ENCODE peak calls at places on chromosomes 13 and 19, in four cellular contexts. T is upper lobe of right lung; X is CD8-positive, alpha-beta T cell; K is IMR-90. Y is an unnamed sample.

GRCh38 chr13:26785845-26786630 is 25.5 kb upstream of the GPR12 start:
- DNase-seq in T (no peak), X (peak; percentile 34), K (no peak), Y (no peak)

GRCh38 chr13:110676511-110677204 is 29.3 kb downstream of the CARS2 start:
- DNase-seq in T (no peak), X (no peak), K (no peak), Y (no peak)

GRCh38 chr13:69948016-69948415 is 159.6 kb upstream of the ATXN8OS start:
- DNase-seq in T (no peak), X (no peak), K (no peak), Y (no peak)

GRCh38 chr19:29665215-29665825 is at the start of gene PLEKHF1:
- DNase-seq in T (peak; percentile 94), X (peak; percentile 81), K (peak; percentile 59), Y (no peak)

GRCh38 chr13:21638319-21639282 is 32.3 kb upstream of the FGF9 start:
- DNase-seq in T (no peak), X (no peak), K (peak; percentile 4), Y (peak; percentile 74)

GRCh38 chr13:76828316-76828741 is 57.9 kb downstream of the KCTD12 start:
- DNase-seq in T (no peak), X (no peak), K (peak; percentile 17), Y (peak; percentile 68)

GRCh38 chr19:566844-567243 is 5.6 kb upstream of the BSG start:
- DNase-seq in T (no peak), X (no peak), K (no peak), Y (no peak)

GRCh38 chr19:17902701-17903100 is 30.1 kb upstream of the CCDC124 start:
- DNase-seq in T (no peak), X (no peak), K (peak; percentile 50), Y (peak; percentile 76)

GRCh38 chr19:41901707-41902360 is 18.9 kb downstream of the ARHGEF1 start:
- DNase-seq in T (no peak), X (no peak), K (no peak), Y (no peak)

GRCh38 chr13:98295371-98295770 is 118.3 kb upstream of the RNF113B start:
- DNase-seq in T (no peak), X (no peak), K (peak; percentile 66), Y (no peak)

GRCh38 chr19:39264306-39265290 is 3.6 kb upstream of the IFNL2 start:
- DNase-seq in T (peak; percentile 60), X (no peak), K (no peak), Y (no peak)

GRCh38 chr19:40388486-40388885 is 1.5 kb downstream of the HIPK4 start:
- DNase-seq in T (no peak), X (no peak), K (no peak), Y (no peak)

GRCh38 chr19:15337202-15337601 is 4.9 kb upstream of the BRD4 start:
- DNase-seq in T (no peak), X (no peak), K (peak; percentile 80), Y (no peak)

GRCh38 chr19:33048806-33049676 is 15.6 kb downstream of the RHPN2 start:
- DNase-seq in T (no peak), X (no peak), K (peak; percentile 24), Y (no peak)

GRCh38 chr19:4414800-4415251 is 12.4 kb downstream of the CHAF1A start:
- DNase-seq in T (no peak), X (no peak), K (peak; percentile 61), Y (no peak)

GRCh38 chr19:55672418-55672817 is 2.6 kb upstream of the EPN1 start:
- DNase-seq in T (no peak), X (no peak), K (peak; percentile 23), Y (no peak)

GRCh38 chr19:10670187-10670586 is 16.0 kb downstream of the ILF3 start:
- DNase-seq in T (no peak), X (no peak), K (no peak), Y (no peak)

GRCh38 chr19:10667867-10668266 is 13.7 kb downstream of the ILF3 start:
- DNase-seq in T (no peak), X (no peak), K (no peak), Y (no peak)

GRCh38 chr19:10669246-10669645 is 15.1 kb downstream of the ILF3 start:
- DNase-seq in T (no peak), X (no peak), K (no peak), Y (peak; percentile 31)

GRCh38 chr19:10670876-10671804 is 17.0 kb downstream of the ILF3 start:
- DNase-seq in T (no peak), X (no peak), K (no peak), Y (no peak)

DNA sequence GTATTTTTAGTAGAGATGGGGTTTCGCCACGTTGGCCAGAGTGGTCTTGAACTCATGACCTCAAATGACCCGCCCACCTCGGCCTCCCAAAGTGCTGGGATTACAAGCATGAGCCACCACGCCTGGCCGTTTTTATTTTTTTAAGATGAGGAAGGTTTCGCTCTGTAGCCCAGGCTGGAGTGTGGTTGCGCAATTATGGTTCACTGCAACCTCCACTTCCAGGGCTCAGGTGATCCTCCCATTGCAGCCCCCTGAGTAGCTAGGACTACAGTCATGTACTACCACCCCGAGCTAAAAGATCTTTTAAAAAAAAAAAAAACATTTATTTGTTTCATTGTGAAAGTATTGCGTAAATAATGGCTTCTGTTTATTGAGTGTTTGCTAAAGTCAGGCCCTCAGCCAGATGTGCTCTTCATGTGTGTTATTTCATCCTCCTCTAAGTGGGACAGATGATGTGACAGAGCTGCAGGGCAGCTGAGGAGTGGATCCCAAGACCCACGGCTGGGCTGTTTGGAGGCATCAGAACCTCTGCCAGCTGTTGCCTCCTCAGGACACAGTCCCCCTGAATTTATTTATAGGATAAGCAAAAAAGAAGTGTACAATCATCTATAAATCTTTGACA is 18.5 kb downstream of the ILF3 start:
- DNase-seq in T (no peak), X (no peak), K (no peak), Y (no peak)
- TF ChIP-seq CTCF in T (no peak), X (no peak), K (no peak), Y (no peak)

GRCh38 chr19:11478167-11479089 is 2.4 kb downstream of the ELAVL3 start:
- DNase-seq in T (no peak), X (no peak), K (no peak), Y (no peak)
- H3K27me3 ChIP-seq in T (peaks cover 40% of the 10 kb centered on the region), X (peaks cover 18% of the 10 kb centered on the region), K (peaks cover 52% of the 10 kb centered on the region), Y (peaks cover 60% of the 10 kb centered on the region)

GRCh38 chr13:95275322-95276118 is 25.7 kb downstream of the ABCC4 start:
- DNase-seq in T (no peak), X (no peak), K (no peak), Y (no peak)

GRCh38 chr13:95276119-95276505 is 25.1 kb downstream of the ABCC4 start:
- DNase-seq in T (no peak), X (no peak), K (no peak), Y (peak; percentile 57)

GRCh38 chr13:95281258-95281602 is 20.0 kb downstream of the ABCC4 start:
- DNase-seq in T (no peak), X (no peak), K (no peak), Y (no peak)
- TF ChIP-seq CTCF in T (no peak), X (no peak), K (no peak), Y (no peak)

DNA sequence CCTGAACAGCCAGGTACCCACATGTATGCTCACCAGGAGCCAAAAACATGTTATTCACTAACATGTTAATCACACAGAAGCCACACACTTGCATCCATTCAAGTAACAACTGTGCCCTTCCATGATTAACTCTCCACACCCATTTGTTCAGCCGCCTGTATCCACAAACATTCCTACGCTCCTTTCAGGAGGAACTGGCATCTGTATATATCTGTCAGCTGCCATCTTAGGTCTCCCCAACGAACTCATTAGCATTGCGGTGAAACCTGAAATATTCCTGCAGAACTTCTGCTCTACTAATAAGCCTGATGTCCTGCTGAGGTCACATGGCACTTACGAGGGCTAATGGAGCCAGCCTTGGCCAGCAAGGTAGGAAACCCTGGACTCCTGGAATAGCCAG is 33.0 kb downstream of the OLFM2 start:
- DNase-seq in T (no peak), X (no peak), K (no peak), Y (no peak)
- H3K27me3 ChIP-seq in T (no peaks in the 10 kb centered on the region), X (no peaks in the 10 kb centered on the region), K (peaks cover 8% of the 10 kb centered on the region), Y (no peaks in the 10 kb centered on the region)